ENCODE peak calls at places on chromosome 19, in six cellular contexts. M is K562, U is GM12878, K is GM12891, Z is HepG2, Q is H1. A is an unnamed sample.

GRCh38 chr19:1063030-1063908 is 3.7 kb upstream of the ARHGAP45 start:
- DNase-seq in M (peak; percentile 77), U (no peak), K (no peak), Z (no peak), Q (no peak), A (no peak)

GRCh38 chr19:41335467-41335866 is 18.3 kb downstream of the TGFB1 start:
- DNase-seq in M (no peak), U (no peak), K (no peak), Z (no peak), Q (no peak), A (no peak)

GRCh38 chr19:14248578-14249011 is 42.6 kb upstream of the ADGRL1 start:
- DNase-seq in M (peak; percentile 26), U (no peak), K (no peak), Z (no peak), Q (peak; percentile 84), A (no peak)

GRCh38 chr19:13748169-13748884 is 16.0 kb upstream of the MRI1 start:
- DNase-seq in M (peak; percentile 32), U (no peak), K (no peak), Z (no peak), Q (no peak), A (no peak)

GRCh38 chr19:33261511-33262192 is 36.0 kb upstream of the SLC7A10 start:
- DNase-seq in M (no peak), U (no peak), K (no peak), Z (no peak), Q (no peak), A (no peak)

GRCh38 chr19:30630289-30631034 is 258.3 kb downstream of the ZNF536 start:
- DNase-seq in M (no peak), U (no peak), K (no peak), Z (no peak), Q (no peak), A (no peak)

GRCh38 chr19:958967-959685 is 25.0 kb upstream of the WDR18 start:
- DNase-seq in M (peak; percentile 63), U (no peak), K (no peak), Z (peak; percentile 59), Q (no peak), A (no peak)

GRCh38 chr19:14563989-14564650 is 7.7 kb downstream of the NDUFB7 start:
- DNase-seq in M (peak; percentile 97), U (no peak), K (peak; percentile 82), Z (no peak), Q (peak; percentile 83), A (peak; percentile 65)

GRCh38 chr19:39590265-39590664 is 12.1 kb upstream of the LGALS13 start:
- DNase-seq in M (no peak), U (no peak), K (no peak), Z (no peak), Q (no peak), A (no peak)

GRCh38 chr19:1046117-1046626 is 6.3 kb downstream of the ABCA7 start:
- DNase-seq in M (no peak), U (no peak), K (no peak), Z (peak; percentile 60), Q (no peak), A (no peak)

GRCh38 chr19:14544977-14545715 is 15.8 kb downstream of the TECR start:
- DNase-seq in M (no peak), U (no peak), K (no peak), Z (no peak), Q (no peak), A (no peak)

GRCh38 chr19:4375620-4376228 is 24.6 kb downstream of the SH3GL1 start:
- DNase-seq in M (peak; percentile 70), U (peak; percentile 90), K (no peak), Z (peak; percentile 51), Q (no peak), A (no peak)

GRCh38 chr19:5170329-5170745 is 170.3 kb downstream of the PTPRS start:
- DNase-seq in M (peak; percentile 61), U (no peak), K (no peak), Z (no peak), Q (no peak), A (no peak)

GRCh38 chr19:2274937-2275535 is 6.9 kb downstream of the PEAK3 start:
- DNase-seq in M (peak; percentile 54), U (no peak), K (no peak), Z (peak; percentile 73), Q (no peak), A (no peak)

GRCh38 chr19:40685016-40685526 is 5.4 kb downstream of the NUMBL start:
- DNase-seq in M (no peak), U (no peak), K (no peak), Z (no peak), Q (no peak), A (no peak)

GRCh38 chr19:2691951-2692350 is 10.5 kb downstream of the GNG7 start:
- DNase-seq in M (no peak), U (no peak), K (no peak), Z (no peak), Q (no peak), A (no peak)

GRCh38 chr19:42196011-42197001 is 21.2 kb downstream of the DEDD2 start:
- DNase-seq in M (peak; percentile 37), U (no peak), K (no peak), Z (no peak), Q (no peak), A (no peak)

GRCh38 chr19:55452381-55453325 is 8.8 kb downstream of the ISOC2 start:
- DNase-seq in M (peak; percentile 88), U (no peak), K (no peak), Z (peak; percentile 44), Q (no peak), A (no peak)

GRCh38 chr19:29798783-29799182 is 13.0 kb upstream of the CCNE1 start:
- DNase-seq in M (no peak), U (no peak), K (no peak), Z (no peak), Q (no peak), A (no peak)

GRCh38 chr19:29503140-29503758 is 22.5 kb upstream of the VSTM2B start:
- DNase-seq in M (no peak), U (no peak), K (no peak), Z (no peak), Q (no peak), A (no peak)

GRCh38 chr19:16536130-16536529 is 6.1 kb downstream of the CHERP start:
- DNase-seq in M (peak; percentile 22), U (no peak), K (no peak), Z (no peak), Q (no peak), A (no peak)

GRCh38 chr19:4609878-4610511 is 29.3 kb upstream of the TNFAIP8L1 start:
- DNase-seq in M (no peak), U (no peak), K (no peak), Z (no peak), Q (no peak), A (no peak)

GRCh38 chr19:32691952-32692726 is 518 bp downstream of the NUDT19 start:
- DNase-seq in M (peak; percentile 65), U (no peak), K (peak; percentile 46), Z (no peak), Q (no peak), A (peak; percentile 50)

GRCh38 chr19:50365434-50366306 is at the start of gene NAPSA:
- DNase-seq in M (no peak), U (no peak), K (no peak), Z (no peak), Q (no peak), A (no peak)

GRCh38 chr19:4742717-4743646 is 19.3 kb upstream of the DPP9 start:
- DNase-seq in M (no peak), U (no peak), K (no peak), Z (no peak), Q (no peak), A (no peak)

GRCh38 chr19:2561895-2562294 is 86.0 kb downstream of the GADD45B start:
- DNase-seq in M (no peak), U (peak; percentile 92), K (peak; percentile 72), Z (no peak), Q (no peak), A (peak; percentile 66)

GRCh38 chr19:45179063-45179847 is 671 bp downstream of the BLOC1S3 start:
- DNase-seq in M (peak; percentile 72), U (no peak), K (no peak), Z (no peak), Q (no peak), A (no peak)
- TF ChIP-seq TAF1 in M (no peak), U (no peak), K (no peak), Z (no peak), Q (no peak), A (no peak)

GRCh38 chr19:11420429-11420893 is 1.3 kb upstream of the RGL3 start:
- DNase-seq in M (no peak), U (no peak), K (no peak), Z (no peak), Q (no peak), A (no peak)
- TF ChIP-seq POLR2AphosphoS5 in M (no peak), U (no peak), K (no peak), Z (no peak), Q (no peak), A (no peak)

DNA sequence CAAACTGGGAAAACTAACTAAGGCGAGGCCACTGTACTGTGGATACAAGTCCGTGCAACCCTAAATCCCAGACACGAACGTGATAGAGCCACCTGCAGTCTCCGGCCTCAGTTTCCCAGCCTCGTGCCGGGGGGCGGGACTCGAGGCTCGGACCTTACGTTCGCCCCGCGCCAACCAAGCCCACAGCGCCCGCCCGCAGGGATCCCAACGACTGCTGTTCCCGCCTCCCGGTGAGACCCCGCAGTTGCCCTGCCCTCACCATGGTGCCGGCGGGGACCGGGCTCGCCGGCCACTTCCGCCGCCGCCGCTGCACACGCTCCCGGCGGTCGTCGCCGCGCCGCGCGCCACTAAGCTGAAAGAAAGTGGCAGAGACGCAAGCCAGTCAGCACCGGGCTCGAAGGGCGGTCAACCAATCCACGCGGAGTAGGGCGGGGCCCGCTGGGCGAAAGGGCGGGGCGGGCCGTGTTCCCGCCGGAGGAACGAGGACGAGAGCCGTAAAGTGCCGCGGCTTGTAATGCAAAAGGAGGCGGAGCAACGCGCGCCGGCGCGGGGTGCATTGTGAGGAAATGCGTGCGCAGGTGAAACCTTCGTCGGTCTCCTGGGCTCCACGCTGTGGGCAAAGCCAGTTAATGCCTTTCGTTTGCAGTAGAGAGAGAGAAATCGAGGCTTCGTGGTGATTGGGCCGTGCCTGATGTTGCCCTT is at the start of gene LSM4:
- DNase-seq in M (peak; percentile 97), U (peak; percentile 96), K (peak; percentile 96), Z (peak; percentile 95), Q (peak; percentile 95), A (peak; percentile 98)
- TF ChIP-seq POLR2A in M (peak; percentile 91), U (peak; percentile 94), K (peak; percentile 41), Z (peak; percentile 69), Q (peak; percentile 79), A (peak; percentile 88)

GRCh38 chr19:48630289-48631036 is 6.7 kb downstream of the DBP start:
- DNase-seq in M (no peak), U (no peak), K (no peak), Z (no peak), Q (no peak), A (no peak)
- TF ChIP-seq TAF1 in M (no peak), U (no peak), K (no peak), Z (no peak), Q (no peak), A (no peak)

DNA sequence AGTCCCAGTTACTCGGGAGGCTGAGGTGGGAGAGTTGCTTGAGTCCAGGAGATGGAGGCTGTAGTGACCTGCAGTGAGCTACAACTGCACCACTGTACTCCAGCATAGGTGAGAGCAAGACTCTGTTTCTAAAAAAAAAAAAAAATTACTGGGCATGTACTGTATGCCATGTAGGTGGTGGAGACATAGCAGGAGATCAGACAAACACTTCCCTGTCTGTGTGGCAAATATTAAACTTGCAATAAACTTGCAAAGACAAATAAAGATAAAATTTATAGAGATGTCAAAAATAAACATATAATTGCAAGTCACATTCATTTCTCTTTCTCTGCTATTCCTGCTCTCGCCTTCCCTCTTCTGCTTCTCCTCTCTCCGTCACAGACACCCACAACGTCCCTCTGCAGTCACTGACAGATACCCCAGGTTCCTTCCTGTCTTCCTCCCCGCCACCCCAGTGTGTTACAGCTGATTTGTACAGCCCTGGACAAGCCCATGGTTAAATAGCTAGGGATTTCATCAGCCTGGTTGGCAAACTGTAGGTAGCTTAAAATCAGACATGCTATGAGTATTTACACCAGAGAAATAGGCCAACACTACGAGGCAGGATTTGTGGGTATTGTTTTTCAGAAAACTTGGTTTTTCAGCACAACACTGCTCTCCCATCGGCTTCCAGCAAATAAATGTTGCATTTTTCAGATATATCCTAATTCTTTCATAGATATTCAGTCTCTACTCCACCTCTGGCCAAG is 1.3 kb upstream of the CD177 start:
- DNase-seq in M (no peak), U (no peak), K (no peak), Z (no peak), Q (no peak), A (no peak)
- TF ChIP-seq POLR2AphosphoS5 in M (no peak), U (no peak), K (no peak), Z (no peak), Q (no peak), A (no peak)